ENCODE peak calls at places on chromosome 6, in seven cellular contexts. Q is psoas muscle; Z is CD4-positive, alpha-beta T cell; N is AG09309; V is GM13977; Y is HFF-Myc; S is RWPE2. I is an unnamed sample.

GRCh38 chr6:72321741-72322140 is 300.1 kb upstream of the KCNQ5 start:
- DNase-seq in Q (no peak), Z (no peak), N (peak; percentile 21), V (no peak), Y (peak; percentile 77), S (no peak), I (no peak)

GRCh38 chr6:30107756-30108155 is 5.1 kb downstream of the TRIM31 start:
- DNase-seq in Q (no peak), Z (no peak), N (no peak), V (no peak), Y (no peak), S (no peak), I (no peak)

GRCh38 chr6:162363757-162364156 is 363.8 kb downstream of the PRKN start:
- DNase-seq in Q (no peak), Z (no peak), N (no peak), V (no peak), Y (no peak), S (no peak), I (no peak)

GRCh38 chr6:81683928-81684327 is 68.6 kb downstream of the TENT5A start:
- DNase-seq in Q (no peak), Z (no peak), N (no peak), V (no peak), Y (no peak), S (no peak), I (no peak)

GRCh38 chr6:45697605-45698004 is 318.1 kb downstream of the CLIC5 start:
- DNase-seq in Q (no peak), Z (no peak), N (peak; percentile 96), V (no peak), Y (peak; percentile 96), S (peak; percentile 82), I (no peak)

GRCh38 chr6:98039876-98040605 is 757.0 kb upstream of the MMS22L start:
- DNase-seq in Q (no peak), Z (no peak), N (no peak), V (no peak), Y (no peak), S (no peak), I (no peak)

GRCh38 chr6:166786704-166787293 is 159.7 kb upstream of the RPS6KA2 start:
- DNase-seq in Q (no peak), Z (no peak), N (peak; percentile 31), V (peak; percentile 70), Y (peak; percentile 44), S (no peak), I (no peak)

GRCh38 chr6:119183457-119183856 is 105.0 kb upstream of the FAM184A start:
- DNase-seq in Q (no peak), Z (no peak), N (no peak), V (no peak), Y (no peak), S (no peak), I (no peak)

GRCh38 chr6:50850223-50850751 is 31.6 kb downstream of the TFAP2B start:
- DNase-seq in Q (no peak), Z (no peak), N (no peak), V (no peak), Y (no peak), S (no peak), I (no peak)

GRCh38 chr6:29853245-29853644 is 25.6 kb downstream of the HLA-G start:
- DNase-seq in Q (no peak), Z (no peak), N (no peak), V (no peak), Y (no peak), S (no peak), I (no peak)

GRCh38 chr6:16216501-16217155 is 21.8 kb upstream of the GMPR start:
- DNase-seq in Q (no peak), Z (no peak), N (no peak), V (no peak), Y (no peak), S (no peak), I (no peak)

GRCh38 chr6:108518714-108519576 is 41.8 kb upstream of the FOXO3 start:
- DNase-seq in Q (no peak), Z (no peak), N (no peak), V (no peak), Y (peak; percentile 26), S (no peak), I (no peak)

GRCh38 chr6:141123497-141123896 is 1009.2 kb upstream of the GJE1 start:
- DNase-seq in Q (no peak), Z (no peak), N (no peak), V (no peak), Y (no peak), S (no peak), I (no peak)

GRCh38 chr6:127458817-127459216 is 372 bp downstream of the KIAA0408 start:
- DNase-seq in Q (peak; percentile 49), Z (no peak), N (no peak), V (no peak), Y (no peak), S (no peak), I (no peak)

GRCh38 chr6:4849628-4850027 is 73.4 kb downstream of the CDYL start:
- DNase-seq in Q (no peak), Z (no peak), N (no peak), V (no peak), Y (no peak), S (no peak), I (no peak)

GRCh38 chr6:4851035-4851434 is 74.8 kb downstream of the CDYL start:
- DNase-seq in Q (no peak), Z (no peak), N (no peak), V (no peak), Y (no peak), S (no peak), I (no peak)

GRCh38 chr6:4846387-4846786 is 70.2 kb downstream of the CDYL start:
- DNase-seq in Q (no peak), Z (no peak), N (no peak), V (no peak), Y (no peak), S (no peak), I (no peak)

GRCh38 chr6:4849214-4849613 is 73.0 kb downstream of the CDYL start:
- DNase-seq in Q (no peak), Z (no peak), N (no peak), V (no peak), Y (no peak), S (no peak), I (no peak)

DNA sequence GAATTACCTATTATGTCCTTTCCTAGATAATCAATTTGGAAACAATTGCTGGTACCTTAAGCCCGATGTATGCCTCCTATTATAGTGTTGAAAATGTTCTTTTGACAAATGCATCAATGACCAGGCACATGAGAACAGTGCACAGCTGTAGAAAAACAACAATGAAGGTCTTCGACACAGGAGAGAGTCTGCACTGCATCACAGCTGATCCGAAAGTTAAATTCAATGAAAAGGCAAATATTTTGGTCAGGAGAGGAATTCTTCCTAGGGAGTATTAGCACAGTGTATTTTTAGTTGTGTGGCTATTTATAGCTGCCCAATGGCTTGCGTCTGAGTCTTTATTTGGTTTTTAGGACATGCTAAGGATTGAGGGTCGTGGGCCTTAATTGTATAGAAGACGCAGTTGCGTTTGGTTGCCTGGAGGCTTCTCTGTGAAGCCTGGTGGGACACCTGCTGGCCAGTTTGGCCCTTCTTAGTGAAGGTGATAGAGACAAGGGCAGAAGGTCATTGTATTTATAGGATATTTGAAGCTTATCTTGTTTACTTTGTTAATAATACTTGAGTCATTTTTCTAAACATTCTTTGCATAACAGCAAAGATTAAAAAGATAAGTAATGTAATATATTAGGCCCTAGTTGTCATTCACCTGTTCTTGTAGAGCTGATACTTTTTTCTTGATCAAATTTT is 72.3 kb downstream of the CDYL start:
- DNase-seq in Q (no peak), Z (no peak), N (no peak), V (no peak), Y (no peak), S (no peak), I (no peak)
- TF ChIP-seq CTCF in Q (peak; percentile 46), Z (no peak), N (peak; percentile 19), V (peak; percentile 43), Y (peak; percentile 29), S (peak; percentile 38), I (peak; percentile 59)

DNA sequence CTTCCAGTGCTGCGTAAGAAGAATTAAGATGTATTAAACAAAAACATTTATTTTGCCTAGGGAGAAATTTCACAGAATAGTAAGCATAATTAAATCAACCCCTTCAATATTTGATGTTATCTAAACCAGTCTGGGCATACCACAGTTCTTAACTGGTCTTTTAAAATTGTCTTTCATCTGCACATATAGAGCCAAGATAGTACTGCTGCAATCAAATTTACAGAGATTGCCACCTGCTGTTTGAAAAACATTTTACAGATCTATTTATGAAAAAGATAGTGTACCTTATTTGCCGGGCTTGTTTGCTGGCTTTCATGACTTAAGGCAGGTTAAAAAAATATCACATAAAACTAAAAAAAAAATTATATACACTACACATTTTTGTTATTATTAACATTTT is 323.2 kb downstream of the ADGRB3 start:
- DNase-seq in Q (no peak), Z (no peak), N (no peak), V (no peak), Y (no peak), S (no peak), I (no peak)
- TF ChIP-seq CTCF in Q (no peak), Z (no peak), N (no peak), V (peak; percentile 8), Y (no peak), S (peak; percentile 26), I (no peak)

GRCh38 chr6:99148111-99148510 is 200.4 kb upstream of the FBXL4 start:
- DNase-seq in Q (no peak), Z (no peak), N (no peak), V (no peak), Y (no peak), S (no peak), I (no peak)

GRCh38 chr6:99152345-99152643 is 197.2 kb downstream of the FAXC start:
- DNase-seq in Q (no peak), Z (no peak), N (no peak), V (no peak), Y (no peak), S (no peak), I (no peak)

GRCh38 chr6:99148761-99149160 is 200.7 kb downstream of the FAXC start:
- DNase-seq in Q (no peak), Z (no peak), N (no peak), V (no peak), Y (no peak), S (no peak), I (no peak)

GRCh38 chr6:99146716-99147115 is 199.0 kb upstream of the FBXL4 start:
- DNase-seq in Q (no peak), Z (no peak), N (no peak), V (no peak), Y (no peak), S (no peak), I (no peak)

DNA sequence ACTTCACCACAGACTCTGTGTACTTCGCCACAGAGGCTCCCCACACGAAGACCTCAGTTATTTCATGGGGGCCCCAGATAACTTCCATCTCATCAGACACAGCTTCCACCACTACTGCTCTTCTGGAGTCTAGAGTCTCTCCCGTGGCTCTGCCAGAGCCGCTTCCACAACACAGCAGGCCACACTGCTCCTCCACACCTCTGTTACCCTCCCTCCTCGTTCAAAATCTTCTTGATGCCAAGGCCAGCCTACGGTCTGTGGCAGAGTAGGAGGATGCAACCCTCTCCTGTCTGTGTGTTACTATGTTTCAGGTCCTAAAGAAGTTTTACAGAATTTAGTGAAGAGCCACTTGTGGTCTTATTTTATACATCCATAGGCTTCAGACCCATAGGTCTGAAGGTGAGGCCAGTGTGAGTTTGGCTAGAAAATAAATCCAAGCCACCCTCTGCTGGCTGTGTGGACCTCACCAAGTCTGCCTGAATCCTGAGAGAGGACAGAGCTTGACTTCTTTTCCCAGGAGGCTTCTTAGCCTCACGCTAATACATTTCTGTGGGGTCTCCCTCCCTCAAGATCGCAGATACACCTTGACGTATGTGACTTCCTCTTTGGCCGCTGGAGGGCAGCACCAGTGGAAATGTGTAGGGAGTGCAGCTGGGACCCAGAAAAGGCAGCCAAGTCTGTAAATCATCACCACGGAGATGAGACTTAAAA is 197.7 kb downstream of the FAXC start:
- DNase-seq in Q (no peak), Z (no peak), N (no peak), V (peak; percentile 47), Y (peak; percentile 11), S (no peak), I (peak; percentile 36)
- TF ChIP-seq CTCF in Q (peak; percentile 12), Z (no peak), N (peak; percentile 46), V (peak; percentile 92), Y (peak; percentile 79), S (peak; percentile 72), I (peak; percentile 78)

GRCh38 chr6:157139054-157139708 is 184.1 kb downstream of the TMEM242 start:
- DNase-seq in Q (no peak), Z (no peak), N (no peak), V (no peak), Y (no peak), S (no peak), I (no peak)
- TF ChIP-seq CTCF in Q (peak; percentile 36), Z (no peak), N (peak; percentile 3), V (no peak), Y (peak; percentile 45), S (peak; percentile 24), I (peak; percentile 47)

I was measured in progenitor cell of endocrine pancreas.